ENCODE peak calls at places on chromosomes 1 and 21, in nine cellular contexts. One of them, this sample, is unnamed.

GRCh38 chr1:66393586-66394334 is 140.2 kb upstream of the SGIP1 start:
- DNase-seq in GM18507: no peak
- DNase-seq in activated T-helper 1 cell treated with anti-CD3 and anti-CD28 coated beads, Interleukin-12 subunit alpha, Interleukin-12 subunit beta, Interleukin-2, Interleukin-4 antibody, amounts not matched to agents 30 ng/mL and 10 ng/mL and 1 ng/mL, durations not matched to agents 14 hours and 24 hours and 36 hours: no peak
- DNase-seq in GM13976: no peak
- DNase-seq in psoas muscle: no peak
- DNase-seq in left ventricle myocardium inferior: no peak
- DNase-seq in ovary: no peak
- DNase-seq in HCT116: no peak
- DNase-seq in kidney epithelial cell: no peak
- DNase-seq in this sample: no peak

GRCh38 chr1:215970406-215970805 is 403.3 kb downstream of the KCTD3 start:
- DNase-seq in kidney epithelial cell: peak; percentile 14
- DNase-seq in left ventricle myocardium inferior: no peak
- DNase-seq in HCT116: no peak
- DNase-seq in ovary: no peak
- DNase-seq in psoas muscle: no peak
- DNase-seq in activated T-helper 1 cell treated with anti-CD3 and anti-CD28 coated beads, Interleukin-12 subunit alpha, Interleukin-12 subunit beta, Interleukin-2, Interleukin-4 antibody, amounts not matched to agents 30 ng/mL and 10 ng/mL and 1 ng/mL, durations not matched to agents 14 hours and 24 hours and 36 hours: no peak
- DNase-seq in GM18507: no peak
- DNase-seq in GM13976: no peak
- DNase-seq in this sample: no peak

GRCh38 chr1:30437059-30437576 is 286.3 kb downstream of the MATN1 start:
- DNase-seq in left ventricle myocardium inferior: no peak
- DNase-seq in HCT116: no peak
- DNase-seq in activated T-helper 1 cell treated with anti-CD3 and anti-CD28 coated beads, Interleukin-12 subunit alpha, Interleukin-12 subunit beta, Interleukin-2, Interleukin-4 antibody, amounts not matched to agents 30 ng/mL and 10 ng/mL and 1 ng/mL, durations not matched to agents 14 hours and 24 hours and 36 hours: no peak
- DNase-seq in kidney epithelial cell: no peak
- DNase-seq in GM13976: no peak
- DNase-seq in psoas muscle: no peak
- DNase-seq in GM18507: no peak
- DNase-seq in ovary: no peak
- DNase-seq in this sample: no peak

GRCh38 chr1:31529999-31530705 is 46.2 kb upstream of the TINAGL1 start:
- DNase-seq in activated T-helper 1 cell treated with anti-CD3 and anti-CD28 coated beads, Interleukin-12 subunit alpha, Interleukin-12 subunit beta, Interleukin-2, Interleukin-4 antibody, amounts not matched to agents 30 ng/mL and 10 ng/mL and 1 ng/mL, durations not matched to agents 14 hours and 24 hours and 36 hours: no peak
- DNase-seq in GM18507: no peak
- DNase-seq in HCT116: no peak
- DNase-seq in ovary: no peak
- DNase-seq in psoas muscle: no peak
- DNase-seq in GM13976: no peak
- DNase-seq in left ventricle myocardium inferior: no peak
- DNase-seq in kidney epithelial cell: no peak
- DNase-seq in this sample: no peak

GRCh38 chr1:187840557-187840956 is 1011.8 kb downstream of the PLA2G4A start:
- DNase-seq in HCT116: no peak
- DNase-seq in kidney epithelial cell: no peak
- DNase-seq in GM13976: no peak
- DNase-seq in left ventricle myocardium inferior: no peak
- DNase-seq in ovary: no peak
- DNase-seq in activated T-helper 1 cell treated with anti-CD3 and anti-CD28 coated beads, Interleukin-12 subunit alpha, Interleukin-12 subunit beta, Interleukin-2, Interleukin-4 antibody, amounts not matched to agents 30 ng/mL and 10 ng/mL and 1 ng/mL, durations not matched to agents 14 hours and 24 hours and 36 hours: no peak
- DNase-seq in psoas muscle: no peak
- DNase-seq in GM18507: no peak
- DNase-seq in this sample: no peak

GRCh38 chr1:10759413-10760200 is 36.8 kb downstream of the CASZ1 start:
- DNase-seq in HCT116: no peak
- DNase-seq in psoas muscle: no peak
- DNase-seq in ovary: no peak
- DNase-seq in GM13976: no peak
- DNase-seq in kidney epithelial cell: no peak
- DNase-seq in left ventricle myocardium inferior: no peak
- DNase-seq in GM18507: no peak
- DNase-seq in activated T-helper 1 cell treated with anti-CD3 and anti-CD28 coated beads, Interleukin-12 subunit alpha, Interleukin-12 subunit beta, Interleukin-2, Interleukin-4 antibody, amounts not matched to agents 30 ng/mL and 10 ng/mL and 1 ng/mL, durations not matched to agents 14 hours and 24 hours and 36 hours: no peak
- DNase-seq in this sample: no peak

GRCh38 chr1:195096051-195096521 is 1512.2 kb downstream of the KCNT2 start:
- DNase-seq in HCT116: no peak
- DNase-seq in GM13976: no peak
- DNase-seq in left ventricle myocardium inferior: no peak
- DNase-seq in kidney epithelial cell: no peak
- DNase-seq in psoas muscle: no peak
- DNase-seq in GM18507: no peak
- DNase-seq in ovary: no peak
- DNase-seq in activated T-helper 1 cell treated with anti-CD3 and anti-CD28 coated beads, Interleukin-12 subunit alpha, Interleukin-12 subunit beta, Interleukin-2, Interleukin-4 antibody, amounts not matched to agents 30 ng/mL and 10 ng/mL and 1 ng/mL, durations not matched to agents 14 hours and 24 hours and 36 hours: no peak
- DNase-seq in this sample: no peak

GRCh38 chr1:170959385-170959784 is 24.1 kb downstream of the MROH9 start:
- DNase-seq in kidney epithelial cell: no peak
- DNase-seq in ovary: no peak
- DNase-seq in GM18507: no peak
- DNase-seq in GM13976: no peak
- DNase-seq in HCT116: no peak
- DNase-seq in activated T-helper 1 cell treated with anti-CD3 and anti-CD28 coated beads, Interleukin-12 subunit alpha, Interleukin-12 subunit beta, Interleukin-2, Interleukin-4 antibody, amounts not matched to agents 30 ng/mL and 10 ng/mL and 1 ng/mL, durations not matched to agents 14 hours and 24 hours and 36 hours: no peak
- DNase-seq in psoas muscle: no peak
- DNase-seq in left ventricle myocardium inferior: no peak
- DNase-seq in this sample: no peak

GRCh38 chr21:45590726-45591618 is 48.7 kb upstream of the SLC19A1 start:
- DNase-seq in left ventricle myocardium inferior: peak; percentile 29
- DNase-seq in ovary: peak; percentile 73
- DNase-seq in GM13976: peak; percentile 75
- DNase-seq in HCT116: no peak
- DNase-seq in psoas muscle: peak; percentile 31
- DNase-seq in kidney epithelial cell: no peak
- DNase-seq in activated T-helper 1 cell treated with anti-CD3 and anti-CD28 coated beads, Interleukin-12 subunit alpha, Interleukin-12 subunit beta, Interleukin-2, Interleukin-4 antibody, amounts not matched to agents 30 ng/mL and 10 ng/mL and 1 ng/mL, durations not matched to agents 14 hours and 24 hours and 36 hours: peak; percentile 56
- DNase-seq in GM18507: peak; percentile 46
- DNase-seq in this sample: no peak

GRCh38 chr1:15305366-15305765 is 58.3 kb downstream of the FHAD1 start:
- DNase-seq in kidney epithelial cell: no peak
- DNase-seq in ovary: no peak
- DNase-seq in psoas muscle: no peak
- DNase-seq in GM13976: no peak
- DNase-seq in GM18507: no peak
- DNase-seq in left ventricle myocardium inferior: no peak
- DNase-seq in HCT116: no peak
- DNase-seq in activated T-helper 1 cell treated with anti-CD3 and anti-CD28 coated beads, Interleukin-12 subunit alpha, Interleukin-12 subunit beta, Interleukin-2, Interleukin-4 antibody, amounts not matched to agents 30 ng/mL and 10 ng/mL and 1 ng/mL, durations not matched to agents 14 hours and 24 hours and 36 hours: no peak
- DNase-seq in this sample: peak; percentile 70

GRCh38 chr1:23701996-23702395 is 10.4 kb downstream of the RPL11 start:
- DNase-seq in kidney epithelial cell: no peak
- DNase-seq in left ventricle myocardium inferior: no peak
- DNase-seq in GM13976: no peak
- DNase-seq in psoas muscle: no peak
- DNase-seq in ovary: no peak
- DNase-seq in HCT116: no peak
- DNase-seq in activated T-helper 1 cell treated with anti-CD3 and anti-CD28 coated beads, Interleukin-12 subunit alpha, Interleukin-12 subunit beta, Interleukin-2, Interleukin-4 antibody, amounts not matched to agents 30 ng/mL and 10 ng/mL and 1 ng/mL, durations not matched to agents 14 hours and 24 hours and 36 hours: no peak
- DNase-seq in GM18507: no peak
- DNase-seq in this sample: no peak

GRCh38 chr21:46118871-46119564 is 21.1 kb downstream of the COL6A2 start:
- DNase-seq in left ventricle myocardium inferior: peak; percentile 12
- DNase-seq in HCT116: no peak
- DNase-seq in psoas muscle: peak; percentile 12
- DNase-seq in ovary: peak; percentile 23
- DNase-seq in kidney epithelial cell: no peak
- DNase-seq in GM13976: no peak
- DNase-seq in GM18507: no peak
- DNase-seq in activated T-helper 1 cell treated with anti-CD3 and anti-CD28 coated beads, Interleukin-12 subunit alpha, Interleukin-12 subunit beta, Interleukin-2, Interleukin-4 antibody, amounts not matched to agents 30 ng/mL and 10 ng/mL and 1 ng/mL, durations not matched to agents 14 hours and 24 hours and 36 hours: no peak
- DNase-seq in this sample: no peak

GRCh38 chr1:98458514-98459259 is 202.8 kb upstream of the SNX7 start:
- DNase-seq in psoas muscle: no peak
- DNase-seq in GM18507: no peak
- DNase-seq in activated T-helper 1 cell treated with anti-CD3 and anti-CD28 coated beads, Interleukin-12 subunit alpha, Interleukin-12 subunit beta, Interleukin-2, Interleukin-4 antibody, amounts not matched to agents 30 ng/mL and 10 ng/mL and 1 ng/mL, durations not matched to agents 14 hours and 24 hours and 36 hours: no peak
- DNase-seq in kidney epithelial cell: no peak
- DNase-seq in GM13976: no peak
- DNase-seq in HCT116: no peak
- DNase-seq in ovary: no peak
- DNase-seq in left ventricle myocardium inferior: no peak
- DNase-seq in this sample: no peak

GRCh38 chr1:241271427-241271826 is 85.6 kb downstream of the RGS7 start:
- DNase-seq in GM18507: no peak
- DNase-seq in left ventricle myocardium inferior: no peak
- DNase-seq in HCT116: no peak
- DNase-seq in activated T-helper 1 cell treated with anti-CD3 and anti-CD28 coated beads, Interleukin-12 subunit alpha, Interleukin-12 subunit beta, Interleukin-2, Interleukin-4 antibody, amounts not matched to agents 30 ng/mL and 10 ng/mL and 1 ng/mL, durations not matched to agents 14 hours and 24 hours and 36 hours: no peak
- DNase-seq in GM13976: no peak
- DNase-seq in psoas muscle: no peak
- DNase-seq in ovary: no peak
- DNase-seq in kidney epithelial cell: no peak
- DNase-seq in this sample: no peak

GRCh38 chr21:17931080-17931479 is 111.9 kb upstream of the C21orf91 start:
- DNase-seq in GM18507: no peak
- DNase-seq in ovary: no peak
- DNase-seq in kidney epithelial cell: no peak
- DNase-seq in left ventricle myocardium inferior: no peak
- DNase-seq in HCT116: peak; percentile 24
- DNase-seq in psoas muscle: no peak
- DNase-seq in GM13976: no peak
- DNase-seq in activated T-helper 1 cell treated with anti-CD3 and anti-CD28 coated beads, Interleukin-12 subunit alpha, Interleukin-12 subunit beta, Interleukin-2, Interleukin-4 antibody, amounts not matched to agents 30 ng/mL and 10 ng/mL and 1 ng/mL, durations not matched to agents 14 hours and 24 hours and 36 hours: no peak
- DNase-seq in this sample: no peak

GRCh38 chr1:26190373-26190987 is at the start of gene CATSPER4:
- DNase-seq in activated T-helper 1 cell treated with anti-CD3 and anti-CD28 coated beads, Interleukin-12 subunit alpha, Interleukin-12 subunit beta, Interleukin-2, Interleukin-4 antibody, amounts not matched to agents 30 ng/mL and 10 ng/mL and 1 ng/mL, durations not matched to agents 14 hours and 24 hours and 36 hours: no peak
- DNase-seq in HCT116: no peak
- DNase-seq in kidney epithelial cell: no peak
- DNase-seq in psoas muscle: no peak
- DNase-seq in ovary: no peak
- DNase-seq in left ventricle myocardium inferior: no peak
- DNase-seq in GM18507: no peak
- DNase-seq in GM13976: no peak
- DNase-seq in this sample: no peak

GRCh38 chr21:27580276-27580675 is 613.4 kb upstream of the ADAMTS5 start:
- DNase-seq in HCT116: no peak
- DNase-seq in left ventricle myocardium inferior: no peak
- DNase-seq in psoas muscle: no peak
- DNase-seq in GM13976: no peak
- DNase-seq in GM18507: no peak
- DNase-seq in activated T-helper 1 cell treated with anti-CD3 and anti-CD28 coated beads, Interleukin-12 subunit alpha, Interleukin-12 subunit beta, Interleukin-2, Interleukin-4 antibody, amounts not matched to agents 30 ng/mL and 10 ng/mL and 1 ng/mL, durations not matched to agents 14 hours and 24 hours and 36 hours: no peak
- DNase-seq in kidney epithelial cell: no peak
- DNase-seq in ovary: no peak
- DNase-seq in this sample: peak; percentile 60

GRCh38 chr1:32404956-32405355 is 10.7 kb upstream of the BSDC1 start:
- DNase-seq in HCT116: no peak
- DNase-seq in GM18507: no peak
- DNase-seq in left ventricle myocardium inferior: no peak
- DNase-seq in psoas muscle: no peak
- DNase-seq in ovary: no peak
- DNase-seq in GM13976: no peak
- DNase-seq in kidney epithelial cell: no peak
- DNase-seq in activated T-helper 1 cell treated with anti-CD3 and anti-CD28 coated beads, Interleukin-12 subunit alpha, Interleukin-12 subunit beta, Interleukin-2, Interleukin-4 antibody, amounts not matched to agents 30 ng/mL and 10 ng/mL and 1 ng/mL, durations not matched to agents 14 hours and 24 hours and 36 hours: no peak
- DNase-seq in this sample: no peak

GRCh38 chr1:157992813-157993178 is 649 bp upstream of the KIRREL1 start:
- DNase-seq in psoas muscle: no peak
- DNase-seq in GM13976: no peak
- DNase-seq in left ventricle myocardium inferior: no peak
- DNase-seq in GM18507: no peak
- DNase-seq in HCT116: no peak
- DNase-seq in ovary: no peak
- DNase-seq in activated T-helper 1 cell treated with anti-CD3 and anti-CD28 coated beads, Interleukin-12 subunit alpha, Interleukin-12 subunit beta, Interleukin-2, Interleukin-4 antibody, amounts not matched to agents 30 ng/mL and 10 ng/mL and 1 ng/mL, durations not matched to agents 14 hours and 24 hours and 36 hours: no peak
- DNase-seq in kidney epithelial cell: no peak
- DNase-seq in this sample: no peak

GRCh38 chr1:200415693-200416593 is 6.1 kb upstream of the ZNF281 start:
- DNase-seq in GM13976: peak; percentile 53
- DNase-seq in kidney epithelial cell: peak; percentile 85
- DNase-seq in psoas muscle: peak; percentile 69
- DNase-seq in GM18507: peak; percentile 14
- DNase-seq in HCT116: peak; percentile 82
- DNase-seq in activated T-helper 1 cell treated with anti-CD3 and anti-CD28 coated beads, Interleukin-12 subunit alpha, Interleukin-12 subunit beta, Interleukin-2, Interleukin-4 antibody, amounts not matched to agents 30 ng/mL and 10 ng/mL and 1 ng/mL, durations not matched to agents 14 hours and 24 hours and 36 hours: no peak
- DNase-seq in left ventricle myocardium inferior: no peak
- DNase-seq in ovary: peak; percentile 42
- DNase-seq in this sample: peak; percentile 94

GRCh38 chr1:179021873-179022272 is 3.8 kb upstream of the FAM20B start:
- DNase-seq in left ventricle myocardium inferior: no peak
- DNase-seq in ovary: no peak
- DNase-seq in HCT116: no peak
- DNase-seq in activated T-helper 1 cell treated with anti-CD3 and anti-CD28 coated beads, Interleukin-12 subunit alpha, Interleukin-12 subunit beta, Interleukin-2, Interleukin-4 antibody, amounts not matched to agents 30 ng/mL and 10 ng/mL and 1 ng/mL, durations not matched to agents 14 hours and 24 hours and 36 hours: no peak
- DNase-seq in GM13976: no peak
- DNase-seq in psoas muscle: no peak
- DNase-seq in GM18507: no peak
- DNase-seq in kidney epithelial cell: no peak
- DNase-seq in this sample: no peak

GRCh38 chr21:25387665-25388064 is 219.6 kb downstream of the MRPL39 start:
- DNase-seq in GM13976: no peak
- DNase-seq in GM18507: no peak
- DNase-seq in HCT116: no peak
- DNase-seq in psoas muscle: no peak
- DNase-seq in activated T-helper 1 cell treated with anti-CD3 and anti-CD28 coated beads, Interleukin-12 subunit alpha, Interleukin-12 subunit beta, Interleukin-2, Interleukin-4 antibody, amounts not matched to agents 30 ng/mL and 10 ng/mL and 1 ng/mL, durations not matched to agents 14 hours and 24 hours and 36 hours: no peak
- DNase-seq in left ventricle myocardium inferior: no peak
- DNase-seq in ovary: no peak
- DNase-seq in kidney epithelial cell: no peak
- DNase-seq in this sample: no peak

GRCh38 chr1:21238141-21238800 is 52.0 kb downstream of the ECE1 start:
- DNase-seq in GM13976: no peak
- DNase-seq in GM18507: no peak
- DNase-seq in left ventricle myocardium inferior: no peak
- DNase-seq in HCT116: no peak
- DNase-seq in psoas muscle: no peak
- DNase-seq in activated T-helper 1 cell treated with anti-CD3 and anti-CD28 coated beads, Interleukin-12 subunit alpha, Interleukin-12 subunit beta, Interleukin-2, Interleukin-4 antibody, amounts not matched to agents 30 ng/mL and 10 ng/mL and 1 ng/mL, durations not matched to agents 14 hours and 24 hours and 36 hours: no peak
- DNase-seq in ovary: no peak
- DNase-seq in kidney epithelial cell: peak; percentile 69
- DNase-seq in this sample: no peak

GRCh38 chr1:167548059-167548932 is 5.3 kb downstream of the CREG1 start:
- DNase-seq in left ventricle myocardium inferior: no peak
- DNase-seq in psoas muscle: no peak
- DNase-seq in GM13976: no peak
- DNase-seq in activated T-helper 1 cell treated with anti-CD3 and anti-CD28 coated beads, Interleukin-12 subunit alpha, Interleukin-12 subunit beta, Interleukin-2, Interleukin-4 antibody, amounts not matched to agents 30 ng/mL and 10 ng/mL and 1 ng/mL, durations not matched to agents 14 hours and 24 hours and 36 hours: no peak
- DNase-seq in kidney epithelial cell: no peak
- DNase-seq in GM18507: no peak
- DNase-seq in ovary: no peak
- DNase-seq in HCT116: no peak
- DNase-seq in this sample: peak; percentile 64

GRCh38 chr1:203290261-203291089 is 14.8 kb upstream of the BTG2 start:
- DNase-seq in activated T-helper 1 cell treated with anti-CD3 and anti-CD28 coated beads, Interleukin-12 subunit alpha, Interleukin-12 subunit beta, Interleukin-2, Interleukin-4 antibody, amounts not matched to agents 30 ng/mL and 10 ng/mL and 1 ng/mL, durations not matched to agents 14 hours and 24 hours and 36 hours: peak; percentile 96
- DNase-seq in GM13976: peak; percentile 91
- DNase-seq in psoas muscle: peak; percentile 97
- DNase-seq in HCT116: no peak
- DNase-seq in ovary: peak; percentile 99
- DNase-seq in GM18507: peak; percentile 78
- DNase-seq in kidney epithelial cell: peak; percentile 44
- DNase-seq in left ventricle myocardium inferior: peak; percentile 94
- DNase-seq in this sample: no peak

GRCh38 chr1:220747426-220748090 is 564 bp upstream of the MTARC2 start:
- DNase-seq in left ventricle myocardium inferior: no peak
- DNase-seq in activated T-helper 1 cell treated with anti-CD3 and anti-CD28 coated beads, Interleukin-12 subunit alpha, Interleukin-12 subunit beta, Interleukin-2, Interleukin-4 antibody, amounts not matched to agents 30 ng/mL and 10 ng/mL and 1 ng/mL, durations not matched to agents 14 hours and 24 hours and 36 hours: no peak
- DNase-seq in psoas muscle: no peak
- DNase-seq in GM13976: no peak
- DNase-seq in HCT116: no peak
- DNase-seq in ovary: no peak
- DNase-seq in GM18507: no peak
- DNase-seq in kidney epithelial cell: peak; percentile 14
- DNase-seq in this sample: no peak

GRCh38 chr21:45818276-45818903 is 163.2 kb upstream of the COL6A1 start:
- DNase-seq in ovary: no peak
- DNase-seq in psoas muscle: no peak
- DNase-seq in activated T-helper 1 cell treated with anti-CD3 and anti-CD28 coated beads, Interleukin-12 subunit alpha, Interleukin-12 subunit beta, Interleukin-2, Interleukin-4 antibody, amounts not matched to agents 30 ng/mL and 10 ng/mL and 1 ng/mL, durations not matched to agents 14 hours and 24 hours and 36 hours: peak; percentile 37
- DNase-seq in GM13976: no peak
- DNase-seq in HCT116: no peak
- DNase-seq in GM18507: no peak
- DNase-seq in left ventricle myocardium inferior: no peak
- DNase-seq in kidney epithelial cell: no peak
- DNase-seq in this sample: peak; percentile 7

GRCh38 chr21:15667010-15667409 is 62.8 kb upstream of the USP25 start:
- DNase-seq in HCT116: no peak
- DNase-seq in ovary: no peak
- DNase-seq in GM18507: no peak
- DNase-seq in GM13976: no peak
- DNase-seq in kidney epithelial cell: peak; percentile 41
- DNase-seq in activated T-helper 1 cell treated with anti-CD3 and anti-CD28 coated beads, Interleukin-12 subunit alpha, Interleukin-12 subunit beta, Interleukin-2, Interleukin-4 antibody, amounts not matched to agents 30 ng/mL and 10 ng/mL and 1 ng/mL, durations not matched to agents 14 hours and 24 hours and 36 hours: no peak
- DNase-seq in left ventricle myocardium inferior: no peak
- DNase-seq in psoas muscle: no peak
- DNase-seq in this sample: no peak

GRCh38 chr1:192130175-192130574 is 28.1 kb upstream of the RGS18 start:
- DNase-seq in kidney epithelial cell: no peak
- DNase-seq in GM13976: no peak
- DNase-seq in ovary: no peak
- DNase-seq in HCT116: no peak
- DNase-seq in GM18507: no peak
- DNase-seq in left ventricle myocardium inferior: no peak
- DNase-seq in activated T-helper 1 cell treated with anti-CD3 and anti-CD28 coated beads, Interleukin-12 subunit alpha, Interleukin-12 subunit beta, Interleukin-2, Interleukin-4 antibody, amounts not matched to agents 30 ng/mL and 10 ng/mL and 1 ng/mL, durations not matched to agents 14 hours and 24 hours and 36 hours: no peak
- DNase-seq in psoas muscle: no peak
- DNase-seq in this sample: no peak

GRCh38 chr21:44918581-44919033 is 2.1 kb downstream of the ITGB2 start:
- DNase-seq in GM18507: no peak
- DNase-seq in psoas muscle: no peak
- DNase-seq in HCT116: no peak
- DNase-seq in kidney epithelial cell: no peak
- DNase-seq in activated T-helper 1 cell treated with anti-CD3 and anti-CD28 coated beads, Interleukin-12 subunit alpha, Interleukin-12 subunit beta, Interleukin-2, Interleukin-4 antibody, amounts not matched to agents 30 ng/mL and 10 ng/mL and 1 ng/mL, durations not matched to agents 14 hours and 24 hours and 36 hours: no peak
- DNase-seq in ovary: no peak
- DNase-seq in GM13976: no peak
- DNase-seq in left ventricle myocardium inferior: no peak
- DNase-seq in this sample: no peak

GRCh38 chr1:227913446-227913968 is 34.2 kb downstream of the WNT9A start:
- DNase-seq in left ventricle myocardium inferior: no peak
- DNase-seq in psoas muscle: no peak
- DNase-seq in ovary: no peak
- DNase-seq in GM18507: no peak
- DNase-seq in HCT116: no peak
- DNase-seq in GM13976: no peak
- DNase-seq in kidney epithelial cell: no peak
- DNase-seq in activated T-helper 1 cell treated with anti-CD3 and anti-CD28 coated beads, Interleukin-12 subunit alpha, Interleukin-12 subunit beta, Interleukin-2, Interleukin-4 antibody, amounts not matched to agents 30 ng/mL and 10 ng/mL and 1 ng/mL, durations not matched to agents 14 hours and 24 hours and 36 hours: no peak
- DNase-seq in this sample: no peak